ENCODE peak calls at places on chromosomes 11 and 22, in five cellular contexts. L, E, Y, X and S are unnamed samples.

GRCh38 chr11:43955381-43956118 is 13.1 kb downstream of the C11orf96 start:
- DNase-seq in L (no peak), E (no peak), Y (no peak), X (no peak), S (no peak)

GRCh38 chr11:2523821-2524391 is 79.1 kb downstream of the KCNQ1 start:
- DNase-seq in L (no peak), E (peak), Y (peak), X (no peak), S (no peak)

GRCh38 chr22:50199836-50200332 is 927 bp upstream of the SELENOO start:
- DNase-seq in L (no peak), E (peak), Y (no peak), X (no peak), S (peak)

GRCh38 chr22:32605576-32605975 is 131.0 kb downstream of the FBXO7 start:
- DNase-seq in L (no peak), E (no peak), Y (no peak), X (no peak), S (no peak)

GRCh38 chr11:64381350-64381749 is 22.4 kb downstream of the RPS6KA4 start:
- DNase-seq in L (no peak), E (no peak), Y (no peak), X (no peak), S (no peak)

GRCh38 chr11:58616594-58616993 is 5.9 kb upstream of the CNTF start:
- DNase-seq in L (no peak), E (no peak), Y (peak), X (peak), S (peak)

GRCh38 chr11:27514076-27514475 is 7.5 kb upstream of the LIN7C start:
- DNase-seq in L (no peak), E (no peak), Y (no peak), X (no peak), S (no peak)

GRCh38 chr11:12449961-12450715 is 72.8 kb downstream of the PARVA start:
- DNase-seq in L (no peak), E (no peak), Y (no peak), X (no peak), S (no peak)

GRCh38 chr11:64686466-64687175 is 36.4 kb downstream of the NRXN2 start:
- DNase-seq in L (no peak), E (no peak), Y (no peak), X (no peak), S (no peak)

GRCh38 chr11:111982019-111982464 is 43.2 kb upstream of the DLAT start:
- DNase-seq in L (peak), E (peak), Y (peak), X (no peak), S (peak)

GRCh38 chr22:25564979-25565677 is 653 bp downstream of the GRK3 start:
- DNase-seq in L (no peak), E (peak), Y (peak), X (no peak), S (peak)

GRCh38 chr22:37489994-37490393 is 3.8 kb upstream of the MFNG start:
- DNase-seq in L (no peak), E (no peak), Y (no peak), X (no peak), S (no peak)

GRCh38 chr22:37493979-37494378 is 7.8 kb upstream of the MFNG start:
- DNase-seq in L (no peak), E (no peak), Y (no peak), X (no peak), S (no peak)

GRCh38 chr22:37491559-37492427 is 5.6 kb upstream of the MFNG start:
- DNase-seq in L (no peak), E (no peak), Y (no peak), X (no peak), S (no peak)

GRCh38 chr22:37491106-37491505 is 4.9 kb upstream of the MFNG start:
- DNase-seq in L (no peak), E (no peak), Y (no peak), X (no peak), S (no peak)

DNA sequence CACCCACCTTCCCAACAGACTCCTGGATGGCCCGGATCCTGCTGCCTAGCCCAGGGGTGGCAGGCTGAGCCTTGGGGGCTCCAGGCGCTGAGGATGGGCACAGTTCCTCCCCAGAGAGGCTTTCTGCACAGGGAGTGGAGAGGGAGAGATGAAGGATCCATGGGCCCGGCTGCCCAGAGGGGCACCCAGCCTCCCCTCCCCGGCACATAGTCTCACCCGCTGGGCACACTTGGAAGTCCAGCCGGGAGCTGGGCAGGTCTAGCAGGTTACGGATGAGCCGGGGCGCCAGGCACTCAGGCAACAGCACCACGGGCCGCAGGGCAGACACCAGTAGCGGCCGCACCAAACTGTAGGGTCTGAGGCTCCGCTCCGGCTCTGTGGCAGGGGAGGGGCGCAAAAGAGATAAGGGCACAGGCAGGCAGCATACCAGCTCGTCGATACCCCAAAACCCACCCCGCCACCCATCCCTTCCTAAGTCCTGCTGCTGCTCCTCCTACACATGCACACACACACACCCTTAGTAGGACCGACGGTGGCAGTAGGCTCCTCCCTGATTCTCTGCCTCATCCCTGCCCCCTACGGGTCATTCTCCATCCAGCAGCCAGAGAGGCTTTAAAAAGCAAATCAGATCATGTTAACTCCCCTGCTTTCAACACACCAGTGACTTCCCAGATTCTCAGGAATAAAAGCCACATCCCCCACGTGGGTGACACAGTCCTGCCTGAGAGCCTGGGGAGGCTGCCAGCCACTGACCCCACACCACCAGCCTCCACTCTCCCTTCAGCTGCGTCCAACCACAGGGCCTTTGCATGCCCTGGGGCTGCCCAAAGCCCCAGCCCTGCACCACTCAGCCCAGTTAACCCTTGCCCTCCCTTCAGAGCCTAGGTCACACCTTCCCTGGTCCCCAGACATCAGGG is 6.5 kb upstream of the MFNG start:
- DNase-seq in L (peak), E (peak), Y (no peak), X (no peak), S (no peak)
- TF ChIP-seq CTCF in L (peak), E (peak), Y (no peak), X (peak), S (no peak)

GRCh38 chr11:93467054-93467453 is 76.1 kb downstream of the SMCO4 start:
- DNase-seq in L (no peak), E (no peak), Y (no peak), X (no peak), S (no peak)

GRCh38 chr11:93468286-93468685 is 74.9 kb downstream of the SMCO4 start:
- DNase-seq in L (no peak), E (no peak), Y (no peak), X (no peak), S (no peak)

GRCh38 chr11:93464938-93465337 is 78.3 kb downstream of the SMCO4 start:
- DNase-seq in L (no peak), E (no peak), Y (no peak), X (no peak), S (no peak)
- H3K27ac ChIP-seq in L (no peak), E (no peak), Y (no peak), X (no peak), S (no peak)

GRCh38 chr22:29205598-29206371 is at the start of gene EMID1:
- DNase-seq in L (no peak), E (peak), Y (peak), X (no peak), S (peak)

GRCh38 chr22:29203883-29204282 is 1.8 kb upstream of the EMID1 start:
- DNase-seq in L (no peak), E (peak), Y (no peak), X (no peak), S (no peak)

GRCh38 chr22:29203456-29203855 is 2.2 kb upstream of the EMID1 start:
- DNase-seq in L (no peak), E (no peak), Y (no peak), X (no peak), S (no peak)

GRCh38 chr22:29205260-29205597 is 467 bp upstream of the EMID1 start:
- DNase-seq in L (no peak), E (no peak), Y (no peak), X (no peak), S (no peak)

GRCh38 chr22:29204617-29205183 is 996 bp upstream of the EMID1 start:
- DNase-seq in L (no peak), E (peak), Y (no peak), X (no peak), S (no peak)
- TF ChIP-seq CTCF in L (no peak), E (no peak), Y (no peak), X (no peak), S (no peak)

GRCh38 chr11:85602551-85603218 is 24.5 kb downstream of the DLG2 start:
- DNase-seq in L (no peak), E (no peak), Y (no peak), X (no peak), S (no peak)
- H3K27ac ChIP-seq in L (no peak), E (no peak), Y (no peak), X (no peak), S (no peak)

GRCh38 chr11:126114486-126115252 is 52.0 kb upstream of the CDON start:
- DNase-seq in L (no peak), E (no peak), Y (no peak), X (no peak), S (no peak)

GRCh38 chr11:126115253-126115540 is 52.5 kb upstream of the CDON start:
- DNase-seq in L (no peak), E (peak), Y (peak), X (no peak), S (no peak)

GRCh38 chr11:126113515-126113957 is 50.9 kb upstream of the CDON start:
- DNase-seq in L (no peak), E (no peak), Y (peak), X (peak), S (peak)

GRCh38 chr11:126113963-126114362 is 51.3 kb upstream of the CDON start:
- DNase-seq in L (no peak), E (no peak), Y (no peak), X (no peak), S (peak)

GRCh38 chr11:126115820-126116319 is 53.2 kb upstream of the CDON start:
- DNase-seq in L (no peak), E (no peak), Y (peak), X (peak), S (peak)
- TF ChIP-seq CTCF in L (no peak), E (no peak), Y (peak), X (peak), S (peak)

GRCh38 chr11:17152306-17152705 is 55.5 kb downstream of the PIK3C2A start:
- DNase-seq in L (no peak), E (no peak), Y (no peak), X (no peak), S (no peak)

GRCh38 chr11:17157773-17158172 is 50.0 kb downstream of the PIK3C2A start:
- DNase-seq in L (no peak), E (no peak), Y (no peak), X (no peak), S (no peak)

GRCh38 chr11:17154409-17155159 is 53.2 kb downstream of the PIK3C2A start:
- DNase-seq in L (no peak), E (no peak), Y (no peak), X (no peak), S (no peak)

GRCh38 chr11:17156283-17156682 is 51.5 kb downstream of the PIK3C2A start:
- DNase-seq in L (no peak), E (no peak), Y (no peak), X (no peak), S (no peak)

GRCh38 chr11:17153759-17154158 is 54.0 kb downstream of the PIK3C2A start:
- DNase-seq in L (no peak), E (no peak), Y (no peak), X (no peak), S (no peak)
- H3K27ac ChIP-seq in L (no peak), E (no peak), Y (no peak), X (no peak), S (peak)

DNA sequence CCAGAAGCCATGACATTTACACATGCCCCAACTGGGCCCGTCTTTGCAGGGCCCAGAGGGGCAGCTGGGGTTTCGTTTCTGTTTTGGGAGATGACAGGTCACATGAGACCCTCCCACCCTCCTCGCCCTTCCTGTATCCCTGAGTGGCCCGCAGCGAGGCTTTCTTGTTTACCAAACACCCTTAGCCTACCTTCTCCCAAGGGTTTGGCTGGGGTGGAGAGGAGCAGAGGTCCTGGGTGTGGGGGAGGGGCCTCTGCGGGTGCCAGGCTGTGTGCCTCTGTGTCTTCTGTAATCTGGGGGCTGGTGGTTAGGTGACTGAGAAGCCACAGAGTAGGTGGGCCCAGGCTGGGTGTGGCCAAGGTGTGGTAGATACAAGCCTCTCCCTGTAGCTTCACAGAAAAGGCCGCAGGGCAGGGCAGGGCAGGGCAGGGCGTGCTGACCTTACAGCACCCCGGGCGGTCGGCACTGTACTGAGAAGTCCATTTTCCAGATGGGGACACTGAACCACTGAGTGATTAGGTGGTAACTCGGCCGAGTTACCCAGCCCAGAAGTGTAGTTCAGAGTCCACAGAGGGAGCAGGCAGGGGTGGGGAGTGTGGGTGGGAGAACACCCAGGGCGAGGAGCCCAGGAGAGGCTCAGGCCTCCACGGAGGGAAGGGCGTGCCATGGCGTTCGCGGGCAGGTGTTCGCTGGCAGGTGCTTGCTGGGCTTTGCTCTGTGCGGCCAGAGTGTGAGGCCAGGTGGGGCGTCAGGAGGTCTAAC is 8.7 kb downstream of the PRR5 start:
- DNase-seq in L (peak), E (peak), Y (no peak), X (no peak), S (no peak)
- TF ChIP-seq CTCF in L (no peak), E (no peak), Y (no peak), X (no peak), S (no peak)